ENCODE peak calls at places on chromosomes 5 and 9, in seven cellular contexts. T, X, S, K, Z, M and I are unnamed samples.

GRCh38 chr5:14463629-14464028 is 118.0 kb upstream of the OTULINL start:
- DNase-seq in T (no peak), X (no peak), S (no peak), K (peak), Z (no peak), M (peak), I (peak)

GRCh38 chr5:130605200-130605599 is 559.9 kb downstream of the HINT1 start:
- DNase-seq in T (no peak), X (no peak), S (no peak), K (peak), Z (peak), M (peak), I (peak)

GRCh38 chr9:69873401-69873950 is 52.9 kb downstream of the CFAP95 start:
- DNase-seq in T (no peak), X (no peak), S (no peak), K (no peak), Z (no peak), M (no peak), I (no peak)

GRCh38 chr5:152560508-152561137 is 155.5 kb upstream of the NMUR2 start:
- DNase-seq in T (peak), X (peak), S (peak), K (peak), Z (peak), M (no peak), I (peak)

GRCh38 chr5:111563041-111563822 is 50.9 kb upstream of the STARD4 start:
- DNase-seq in T (no peak), X (no peak), S (no peak), K (peak), Z (no peak), M (no peak), I (peak)

GRCh38 chr5:95821110-95822021 is 1.2 kb downstream of the GLRX start:
- DNase-seq in T (no peak), X (no peak), S (no peak), K (no peak), Z (no peak), M (no peak), I (no peak)

GRCh38 chr5:158364367-158364766 is 505.4 kb upstream of the CLINT1 start:
- DNase-seq in T (no peak), X (no peak), S (no peak), K (no peak), Z (no peak), M (no peak), I (no peak)

GRCh38 chr9:88988796-88989641 is 2.2 kb upstream of the S1PR3 start:
- DNase-seq in T (no peak), X (peak), S (no peak), K (peak), Z (no peak), M (peak), I (no peak)

GRCh38 chr9:126384926-126385325 is 58.3 kb downstream of the MVB12B start:
- DNase-seq in T (no peak), X (no peak), S (no peak), K (no peak), Z (no peak), M (no peak), I (no peak)

GRCh38 chr5:15222156-15222555 is 277.8 kb upstream of the FBXL7 start:
- DNase-seq in T (no peak), X (no peak), S (no peak), K (peak), Z (no peak), M (no peak), I (no peak)

GRCh38 chr9:8903077-8903476 is 1103.5 kb upstream of the DMAC1 start:
- DNase-seq in T (no peak), X (no peak), S (no peak), K (no peak), Z (no peak), M (no peak), I (no peak)

GRCh38 chr5:152372875-152373274 is 32.2 kb downstream of the NMUR2 start:
- DNase-seq in T (no peak), X (no peak), S (no peak), K (no peak), Z (no peak), M (no peak), I (peak)

GRCh38 chr9:130631331-130632080 is 32.9 kb upstream of the PRDM12 start:
- DNase-seq in T (no peak), X (no peak), S (no peak), K (no peak), Z (no peak), M (no peak), I (no peak)

GRCh38 chr5:73376618-73377170 is 71.9 kb downstream of the FOXD1 start:
- DNase-seq in T (no peak), X (no peak), S (no peak), K (peak), Z (no peak), M (peak), I (peak)

GRCh38 chr9:77131411-77131810 is 45.9 kb upstream of the VPS13A start:
- DNase-seq in T (no peak), X (no peak), S (no peak), K (peak), Z (peak), M (no peak), I (no peak)

GRCh38 chr9:77977210-77977611 is 54.4 kb downstream of the GNAQ start:
- DNase-seq in T (peak), X (no peak), S (peak), K (peak), Z (peak), M (peak), I (peak)

GRCh38 chr5:176373100-176373818 is 8.0 kb downstream of the ARL10 start:
- DNase-seq in T (no peak), X (no peak), S (no peak), K (no peak), Z (no peak), M (no peak), I (no peak)

GRCh38 chr9:12882430-12882829 is 107.6 kb downstream of the LURAP1L start:
- DNase-seq in T (no peak), X (no peak), S (no peak), K (peak), Z (no peak), M (no peak), I (no peak)

GRCh38 chr9:20314981-20315380 is 307.3 kb downstream of the MLLT3 start:
- DNase-seq in T (no peak), X (no peak), S (no peak), K (no peak), Z (no peak), M (no peak), I (no peak)

GRCh38 chr5:51651889-51652288 is 268.6 kb downstream of the ISL1 start:
- DNase-seq in T (no peak), X (no peak), S (no peak), K (peak), Z (no peak), M (peak), I (peak)

GRCh38 chr5:81425569-81425968 is 31.6 kb upstream of the ACOT12 start:
- DNase-seq in T (no peak), X (no peak), S (no peak), K (peak), Z (peak), M (peak), I (peak)

GRCh38 chr9:4298255-4299005 is 1.4 kb downstream of the GLIS3 start:
- DNase-seq in T (peak), X (peak), S (peak), K (peak), Z (peak), M (peak), I (peak)

GRCh38 chr5:90802695-90803317 is 244.2 kb downstream of the ADGRV1 start:
- DNase-seq in T (no peak), X (no peak), S (no peak), K (peak), Z (peak), M (peak), I (peak)

GRCh38 chr9:91495450-91495849 is 71.8 kb upstream of the NFIL3 start:
- DNase-seq in T (no peak), X (no peak), S (no peak), K (peak), Z (no peak), M (peak), I (peak)

GRCh38 chr5:10563940-10564837 is at the start of gene ANKRD33B:
- DNase-seq in T (peak), X (peak), S (peak), K (peak), Z (peak), M (peak), I (peak)

GRCh38 chr5:32639943-32640342 is 54.6 kb downstream of the SUB1 start:
- DNase-seq in T (no peak), X (no peak), S (no peak), K (peak), Z (no peak), M (peak), I (no peak)

GRCh38 chr5:101424530-101425175 is 521.6 kb upstream of the ST8SIA4 start:
- DNase-seq in T (no peak), X (no peak), S (no peak), K (peak), Z (no peak), M (no peak), I (peak)

GRCh38 chr5:141649972-141650371 is 1.2 kb downstream of the FCHSD1 start:
- DNase-seq in T (no peak), X (no peak), S (no peak), K (no peak), Z (no peak), M (no peak), I (no peak)

GRCh38 chr9:124348831-124349230 is 66.4 kb downstream of the PSMB7 start:
- DNase-seq in T (no peak), X (no peak), S (peak), K (no peak), Z (no peak), M (no peak), I (no peak)

GRCh38 chr5:96203761-96204160 is 229.3 kb downstream of the PCSK1 start:
- DNase-seq in T (no peak), X (no peak), S (no peak), K (peak), Z (no peak), M (no peak), I (no peak)

GRCh38 chr5:56833325-56833724 is 18.0 kb downstream of the MAP3K1 start:
- DNase-seq in T (peak), X (no peak), S (no peak), K (no peak), Z (peak), M (peak), I (no peak)

GRCh38 chr5:68171101-68171558 is 44.4 kb upstream of the PIK3R1 start:
- DNase-seq in T (no peak), X (no peak), S (peak), K (peak), Z (no peak), M (no peak), I (no peak)

GRCh38 chr9:111762546-111762945 is 32.2 kb downstream of the SHOC1 start:
- DNase-seq in T (no peak), X (no peak), S (no peak), K (no peak), Z (no peak), M (no peak), I (no peak)

GRCh38 chr9:38120961-38121360 is 51.9 kb upstream of the SHB start:
- DNase-seq in T (no peak), X (peak), S (no peak), K (no peak), Z (no peak), M (no peak), I (no peak)

GRCh38 chr5:31771045-31771444 is 132.1 kb downstream of the PDZD2 start:
- DNase-seq in T (no peak), X (no peak), S (no peak), K (no peak), Z (no peak), M (no peak), I (no peak)

GRCh38 chr5:17154211-17154996 is 63.0 kb upstream of the BASP1 start:
- DNase-seq in T (no peak), X (no peak), S (no peak), K (peak), Z (no peak), M (peak), I (peak)

GRCh38 chr5:148011407-148012124 is 52.2 kb upstream of the SPINK5 start:
- DNase-seq in T (no peak), X (no peak), S (no peak), K (peak), Z (no peak), M (peak), I (peak)

GRCh38 chr9:114371986-114372917 is 15.5 kb downstream of the AKNA start:
- DNase-seq in T (no peak), X (no peak), S (no peak), K (peak), Z (no peak), M (no peak), I (peak)